ENCODE peak calls at places on chromosomes 13 and 19, in ten cellular contexts. O is A549, V is prostate gland, J is uterus, Y is K562, U is Peyer's patch, B is upper lobe of left lung, I is right lobe of liver, Q is adrenal gland, F is tibial nerve. S is an unnamed sample. For H3K4me1, the result is how much of the 10 kb centered on the place peaks cover.

GRCh38 chr19:6679139-6679538 is 9.2 kb upstream of the TNFSF14 start:
- DNase-seq in O (no peak), V (no peak), J (no peak), Y (no peak), U (no peak), B (no peak), I (peak), Q (no peak), F (no peak), S (no peak)

GRCh38 chr13:97067342-97067895 is 73.1 kb upstream of the OXGR1 start:
- DNase-seq in O (no peak), V (no peak), J (no peak), Y (no peak), U (no peak), B (peak), I (no peak), Q (no peak), F (no peak), S (no peak)

GRCh38 chr19:38869160-38869835 is 8.8 kb downstream of the RINL start:
- DNase-seq in O (no peak), V (no peak), J (no peak), Y (no peak), U (peak), B (peak), I (peak), Q (no peak), F (no peak), S (no peak)

GRCh38 chr13:48144413-48145035 is 49.6 kb upstream of the MED4 start:
- DNase-seq in O (no peak), V (no peak), J (no peak), Y (no peak), U (peak), B (no peak), I (peak), Q (peak), F (no peak), S (no peak)

GRCh38 chr19:15264061-15264932 is 32.0 kb upstream of the EPHX3 start:
- DNase-seq in O (peak), V (peak), J (peak), Y (peak), U (peak), B (no peak), I (peak), Q (peak), F (peak), S (peak)

GRCh38 chr13:108463365-108463764 is 166.0 kb upstream of the MYO16 start:
- DNase-seq in O (peak), V (no peak), J (no peak), Y (no peak), U (no peak), B (no peak), I (no peak), Q (no peak), F (no peak), S (no peak)

GRCh38 chr13:61316647-61317046 is 99.0 kb downstream of the PCDH20 start:
- DNase-seq in O (no peak), V (no peak), J (no peak), Y (no peak), U (no peak), B (no peak), I (no peak), Q (no peak), F (no peak), S (no peak)

GRCh38 chr13:23378009-23378632 is 55.4 kb downstream of the SACS start:
- DNase-seq in O (peak), V (no peak), J (peak), Y (no peak), U (peak), B (no peak), I (no peak), Q (peak), F (peak), S (no peak)

GRCh38 chr13:24692541-24692940 is 12.3 kb downstream of the ATP12A start:
- DNase-seq in O (no peak), V (no peak), J (no peak), Y (no peak), U (no peak), B (no peak), I (no peak), Q (no peak), F (peak), S (no peak)

GRCh38 chr13:71368301-71368700 is 498.7 kb downstream of the DACH1 start:
- DNase-seq in O (no peak), V (no peak), J (no peak), Y (no peak), U (no peak), B (no peak), I (no peak), Q (no peak), F (no peak), S (no peak)

GRCh38 chr19:11446652-11447301 is 11.3 kb downstream of the PRKCSH start:
- DNase-seq in O (peak), V (no peak), J (peak), Y (peak), U (peak), B (peak), I (peak), Q (peak), F (peak), S (peak)

GRCh38 chr19:4066682-4067395 is at the start of gene ZBTB7A:
- DNase-seq in O (peak), V (peak), J (peak), Y (peak), U (peak), B (peak), I (peak), Q (peak), F (peak), S (peak)

GRCh38 chr19:13830761-13831481 is 35.7 kb downstream of the ZSWIM4 start:
- DNase-seq in O (peak), V (no peak), J (peak), Y (no peak), U (no peak), B (peak), I (no peak), Q (no peak), F (no peak), S (no peak)

GRCh38 chr13:34627499-34627898 is 314.6 kb upstream of the NBEA start:
- DNase-seq in O (peak), V (no peak), J (no peak), Y (no peak), U (no peak), B (no peak), I (no peak), Q (no peak), F (no peak), S (no peak)

GRCh38 chr13:104980571-104980970 is 1554.9 kb downstream of the EFNB2 start:
- DNase-seq in O (no peak), V (no peak), J (no peak), Y (no peak), U (no peak), B (no peak), I (no peak), Q (no peak), F (no peak), S (no peak)

GRCh38 chr19:19217110-19217509 is 5.4 kb downstream of the NCAN start:
- DNase-seq in O (peak), V (no peak), J (no peak), Y (peak), U (no peak), B (no peak), I (no peak), Q (no peak), F (no peak), S (no peak)

GRCh38 chr13:75384881-75385707 is 96.9 kb downstream of the TBC1D4 start:
- DNase-seq in O (no peak), V (no peak), J (no peak), Y (no peak), U (no peak), B (no peak), I (no peak), Q (no peak), F (no peak), S (no peak)

GRCh38 chr13:27396252-27396846 is 28.1 kb upstream of the GTF3A start:
- DNase-seq in O (no peak), V (no peak), J (no peak), Y (no peak), U (no peak), B (no peak), I (no peak), Q (no peak), F (no peak), S (no peak)

GRCh38 chr13:23463631-23464030 is 30.1 kb upstream of the SACS start:
- DNase-seq in O (no peak), V (no peak), J (no peak), Y (no peak), U (no peak), B (no peak), I (no peak), Q (no peak), F (no peak), S (no peak)

GRCh38 chr13:92938481-92939020 is 288.1 kb upstream of the GPC6 start:
- DNase-seq in O (no peak), V (no peak), J (no peak), Y (no peak), U (no peak), B (no peak), I (no peak), Q (no peak), F (no peak), S (no peak)

GRCh38 chr19:3285647-3286176 is 61.3 kb downstream of the CELF5 start:
- DNase-seq in O (no peak), V (no peak), J (no peak), Y (peak), U (peak), B (peak), I (peak), Q (peak), F (no peak), S (no peak)

GRCh38 chr13:36130542-36131214 is 504 bp downstream of the DCLK1 start:
- DNase-seq in O (no peak), V (no peak), J (peak), Y (no peak), U (no peak), B (peak), I (no peak), Q (no peak), F (peak), S (no peak)

GRCh38 chr13:62300021-62300420 is 884.4 kb upstream of the PCDH20 start:
- DNase-seq in O (no peak), V (no peak), J (no peak), Y (no peak), U (no peak), B (no peak), I (no peak), Q (no peak), F (no peak), S (no peak)

GRCh38 chr13:110493161-110493593 is 68.3 kb downstream of the RAB20 start:
- DNase-seq in O (no peak), V (no peak), J (no peak), Y (no peak), U (no peak), B (no peak), I (no peak), Q (no peak), F (no peak), S (no peak)

GRCh38 chr13:75666646-75667351 is 30.7 kb downstream of the LMO7 start:
- DNase-seq in O (no peak), V (no peak), J (no peak), Y (no peak), U (no peak), B (no peak), I (no peak), Q (no peak), F (no peak), S (no peak)

DNA sequence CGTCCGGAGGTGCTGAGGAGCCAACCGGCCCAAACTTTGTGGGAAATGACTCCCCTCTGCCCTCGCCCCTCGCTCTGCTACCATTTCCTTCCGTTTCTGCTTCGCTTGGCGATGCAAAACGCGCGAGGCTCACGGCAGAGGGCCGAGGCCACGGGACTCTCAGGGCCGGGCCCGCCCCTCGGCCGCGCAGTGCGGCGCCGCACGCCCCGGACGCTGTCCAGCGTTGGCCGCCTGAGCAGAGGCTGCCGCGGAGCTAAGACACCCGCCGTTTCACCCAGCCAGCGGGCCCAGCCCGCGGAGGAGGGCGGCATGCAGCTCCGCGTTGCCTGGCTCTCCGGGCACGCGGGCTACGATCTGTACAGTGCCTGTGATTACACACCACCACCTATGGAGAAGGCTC is 2.1 kb upstream of the ZNF578 start:
- DNase-seq in O (no peak), V (no peak), J (no peak), Y (no peak), U (no peak), B (peak), I (no peak), Q (no peak), F (no peak), S (no peak)
- H3K4me3 ChIP-seq in O (no peak), V (no peak), J (no peak), Y (no peak), U (no peak), B (no peak), I (no peak), Q (no peak), F (no peak), S (no peak)

DNA sequence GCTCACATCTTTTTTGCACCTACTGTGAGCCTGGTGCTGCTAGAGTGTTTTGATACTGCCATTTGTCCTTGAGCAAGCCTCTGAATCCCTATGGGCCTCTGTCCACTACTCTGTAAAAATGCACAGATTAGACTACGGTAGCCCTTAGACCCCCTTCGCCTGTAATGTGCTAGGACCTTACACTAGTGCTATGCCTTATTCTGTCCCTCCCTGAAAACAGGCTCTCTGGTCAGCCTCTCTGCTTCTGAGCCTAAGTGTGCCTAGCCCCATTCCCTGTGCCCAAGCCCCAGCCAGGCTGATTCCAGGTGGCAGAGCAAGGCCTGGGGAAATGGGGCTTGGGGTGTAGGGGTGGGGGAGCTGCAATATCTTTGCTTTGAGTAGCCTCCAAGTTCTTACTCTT is 10.7 kb downstream of the HMGB1 start:
- DNase-seq in O (no peak), V (no peak), J (no peak), Y (no peak), U (no peak), B (no peak), I (no peak), Q (no peak), F (no peak), S (no peak)
- H3K4me1 ChIP-seq in O (under half), V (under half), J (under half), Y (under half), U (under half), B (under half), I (under half), Q (under half), F (under half), S (under half)

DNA sequence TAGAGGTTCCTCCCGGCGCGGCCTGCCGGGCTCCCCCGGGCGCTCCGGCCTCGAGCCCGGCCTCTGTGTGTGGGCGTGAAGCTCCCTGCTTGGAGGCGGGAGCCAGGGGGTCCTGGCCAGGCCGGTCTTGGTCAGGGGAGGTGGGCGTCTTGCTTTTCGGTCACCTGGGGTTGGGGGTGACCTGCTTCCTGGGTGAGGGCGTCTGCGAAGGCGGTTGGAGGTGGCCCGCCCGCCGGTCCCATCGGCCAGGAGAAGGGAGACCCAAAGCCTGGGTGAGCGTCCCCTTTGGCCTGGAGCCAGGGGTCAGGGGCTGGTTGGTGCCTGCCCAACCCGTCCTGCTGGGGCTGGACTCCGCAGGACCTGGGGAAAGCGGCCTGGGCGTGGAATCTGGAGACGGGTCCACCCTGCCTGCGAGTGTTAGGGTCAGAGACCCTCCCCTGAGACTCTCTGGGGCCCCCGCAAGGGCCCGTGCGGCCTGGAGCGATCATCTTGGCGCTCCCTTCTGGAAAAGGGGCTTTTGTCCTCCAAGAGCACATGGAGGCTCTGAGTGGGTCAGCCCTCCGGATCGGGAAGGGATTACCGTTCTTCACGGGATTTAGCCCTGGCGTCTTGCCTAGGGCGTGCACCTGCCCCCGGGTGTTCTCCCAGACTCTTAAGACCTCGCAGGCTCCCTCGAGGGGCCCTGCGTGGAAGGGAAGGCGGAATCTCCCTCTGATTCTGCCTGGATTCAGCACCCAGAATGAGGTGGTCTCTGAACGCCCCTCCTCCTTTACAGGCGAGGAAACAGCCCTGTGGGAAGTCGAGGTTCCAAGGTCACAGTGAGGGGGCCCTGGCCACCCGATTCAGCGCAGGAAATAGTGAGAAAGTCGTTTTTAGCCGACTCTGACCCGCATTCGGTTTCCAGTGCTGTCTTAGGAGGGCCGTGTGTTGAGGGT is 762 bp downstream of the BSG start:
- DNase-seq in O (peak), V (no peak), J (peak), Y (peak), U (peak), B (no peak), I (peak), Q (peak), F (no peak), S (peak)
- TF ChIP-seq POLR2A in O (no peak), V (no peak), J (no peak), Y (no peak), U (no peak), B (no peak), I (no peak), Q (no peak), F (no peak), S (no peak)

DNA sequence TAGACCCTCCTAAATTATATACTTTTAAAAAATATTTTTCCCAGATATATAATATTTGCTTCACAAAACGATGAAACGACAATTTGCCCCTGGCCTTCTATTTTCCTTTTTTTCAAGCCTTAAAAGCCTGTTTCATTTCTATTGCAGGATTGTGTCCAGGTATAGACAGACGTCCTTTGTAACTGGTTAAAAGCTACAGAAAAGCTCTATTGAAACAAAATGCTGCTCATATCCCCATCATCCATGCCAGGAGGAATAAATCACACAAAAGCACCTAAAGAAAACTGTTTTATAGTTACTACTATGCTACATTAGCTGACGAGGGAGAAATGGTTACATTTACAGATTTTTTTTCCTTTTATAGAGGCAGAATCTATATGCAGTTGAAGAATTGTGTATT is 765.1 kb downstream of the DIAPH3 start:
- DNase-seq in O (no peak), V (no peak), J (no peak), Y (no peak), U (no peak), B (no peak), I (no peak), Q (no peak), F (no peak), S (no peak)
- H3K4me3 ChIP-seq in O (no peak), V (no peak), J (no peak), Y (no peak), U (no peak), B (no peak), I (no peak), Q (no peak), F (no peak), S (no peak)

GRCh38 chr13:30303269-30303668 is 4.1 kb downstream of the KATNAL1 start:
- DNase-seq in O (no peak), V (no peak), J (no peak), Y (no peak), U (no peak), B (no peak), I (no peak), Q (no peak), F (no peak), S (no peak)
- H3K4me1 ChIP-seq in O (under half), V (under half), J (under half), Y (under half), U (under half), B (under half), I (under half), Q (under half), F (half or more), S (under half)

DNA sequence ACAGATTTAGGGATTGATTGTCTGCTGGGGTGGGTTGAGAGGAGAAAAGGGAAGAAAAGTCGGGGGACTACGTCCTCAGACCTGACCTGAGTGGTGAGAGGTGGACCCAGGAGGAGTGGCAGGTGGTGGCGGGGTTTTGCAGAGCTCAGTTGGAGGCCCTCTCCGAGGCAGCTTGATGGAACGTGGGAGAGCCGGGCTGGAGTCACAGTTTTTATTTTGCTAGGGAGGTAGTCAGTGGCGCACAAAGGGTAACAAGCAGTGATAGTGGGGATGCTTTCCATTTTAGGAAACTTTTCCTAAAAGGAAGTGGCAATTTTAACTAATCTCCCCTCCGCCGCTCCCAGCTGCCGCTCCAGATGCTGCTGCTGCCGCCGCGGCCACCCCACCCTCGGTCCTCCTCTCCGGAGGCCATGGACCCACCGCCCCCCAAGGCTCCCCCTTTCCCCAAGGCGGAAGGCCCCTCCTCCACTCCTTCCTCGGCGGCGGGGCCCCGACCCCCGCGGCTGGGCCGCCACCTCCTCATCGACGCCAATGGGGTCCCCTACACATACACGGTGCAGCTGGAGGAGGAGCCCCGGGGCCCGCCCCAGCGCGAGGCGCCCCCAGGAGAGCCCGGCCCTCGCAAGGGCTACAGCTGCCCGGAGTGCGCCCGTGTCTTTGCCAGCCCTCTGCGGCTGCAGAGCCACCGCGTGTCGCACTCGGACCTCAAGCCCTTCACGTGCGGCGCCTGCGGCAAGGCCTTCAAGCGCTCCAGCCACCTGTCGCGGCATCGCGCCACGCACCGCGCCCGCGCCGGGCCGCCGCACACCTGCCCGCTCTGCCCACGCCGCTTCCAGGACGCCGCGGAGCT is 1.1 kb upstream of the ZNF581 start:
- DNase-seq in O (no peak), V (no peak), J (no peak), Y (no peak), U (no peak), B (peak), I (peak), Q (peak), F (no peak), S (peak)
- TF ChIP-seq POLR2A in O (peak), V (no peak), J (no peak), Y (no peak), U (peak), B (no peak), I (no peak), Q (peak), F (no peak), S (no peak)